ENCODE peak calls at places on chromosomes 3 and 15, in five cellular contexts. One of them, this sample, is unnamed.

GRCh38 chr15:94069834-94070233 is 161.5 kb upstream of the MCTP2 start:
- DNase-seq in iris pigment epithelial cell: no peak
- DNase-seq in kidney glomerular epithelial cell: no peak
- DNase-seq in GM23338: no peak
- DNase-seq in tibial artery: no peak
- DNase-seq in this sample: no peak

GRCh38 chr3:25783661-25784512 is 644 bp upstream of the NGLY1 start:
- DNase-seq in iris pigment epithelial cell: peak; percentile 59
- DNase-seq in kidney glomerular epithelial cell: no peak
- DNase-seq in GM23338: peak; percentile 92
- DNase-seq in tibial artery: peak; percentile 48
- DNase-seq in this sample: peak; percentile 12

GRCh38 chr3:46812237-46812791 is 50.9 kb downstream of the MYL3 start:
- DNase-seq in iris pigment epithelial cell: peak; percentile 35
- DNase-seq in kidney glomerular epithelial cell: no peak
- DNase-seq in GM23338: peak; percentile 88
- DNase-seq in tibial artery: peak; percentile 54
- DNase-seq in this sample: peak; percentile 78

GRCh38 chr3:13162550-13163320 is 89.5 kb upstream of the IQSEC1 start:
- DNase-seq in iris pigment epithelial cell: no peak
- DNase-seq in kidney glomerular epithelial cell: no peak
- DNase-seq in GM23338: peak; percentile 47
- DNase-seq in tibial artery: no peak
- DNase-seq in this sample: no peak

GRCh38 chr3:175146258-175146657 is 287.1 kb downstream of the NAALADL2 start:
- DNase-seq in iris pigment epithelial cell: peak; percentile 45
- DNase-seq in kidney glomerular epithelial cell: no peak
- DNase-seq in GM23338: no peak
- DNase-seq in tibial artery: no peak
- DNase-seq in this sample: no peak

GRCh38 chr3:17300441-17300840 is 415.7 kb downstream of the PLCL2 start:
- DNase-seq in iris pigment epithelial cell: no peak
- DNase-seq in kidney glomerular epithelial cell: no peak
- DNase-seq in GM23338: no peak
- DNase-seq in tibial artery: no peak
- DNase-seq in this sample: no peak

GRCh38 chr3:64484289-64484992 is 203.4 kb downstream of the ADAMTS9 start:
- DNase-seq in iris pigment epithelial cell: peak; percentile 76
- DNase-seq in kidney glomerular epithelial cell: peak; percentile 71
- DNase-seq in GM23338: peak; percentile 90
- DNase-seq in tibial artery: peak; percentile 71
- DNase-seq in this sample: peak; percentile 50

GRCh38 chr3:134320749-134321148 is 53.5 kb downstream of the AMOTL2 start:
- DNase-seq in iris pigment epithelial cell: peak; percentile 50
- DNase-seq in kidney glomerular epithelial cell: peak; percentile 72
- DNase-seq in GM23338: no peak
- DNase-seq in tibial artery: no peak
- DNase-seq in this sample: no peak

GRCh38 chr3:47780727-47781325 is 867 bp downstream of the SMARCC1 start:
- DNase-seq in iris pigment epithelial cell: peak; percentile 29
- DNase-seq in kidney glomerular epithelial cell: peak; percentile 51
- DNase-seq in GM23338: no peak
- DNase-seq in tibial artery: no peak
- DNase-seq in this sample: no peak

GRCh38 chr15:27408428-27408827 is 437.4 kb downstream of the GABRG3 start:
- DNase-seq in iris pigment epithelial cell: no peak
- DNase-seq in kidney glomerular epithelial cell: no peak
- DNase-seq in GM23338: no peak
- DNase-seq in tibial artery: no peak
- DNase-seq in this sample: no peak

GRCh38 chr3:21747376-21747775 is 3.6 kb downstream of the ZNF385D start:
- DNase-seq in iris pigment epithelial cell: no peak
- DNase-seq in kidney glomerular epithelial cell: peak; percentile 64
- DNase-seq in GM23338: no peak
- DNase-seq in tibial artery: no peak
- DNase-seq in this sample: no peak

GRCh38 chr15:35327789-35328188 is 218.2 kb downstream of the DPH6 start:
- DNase-seq in iris pigment epithelial cell: no peak
- DNase-seq in kidney glomerular epithelial cell: no peak
- DNase-seq in GM23338: no peak
- DNase-seq in tibial artery: no peak
- DNase-seq in this sample: no peak

GRCh38 chr3:143478124-143478693 is 358.6 kb downstream of the CHST2 start:
- DNase-seq in iris pigment epithelial cell: no peak
- DNase-seq in kidney glomerular epithelial cell: no peak
- DNase-seq in GM23338: peak; percentile 27
- DNase-seq in tibial artery: no peak
- DNase-seq in this sample: no peak

GRCh38 chr3:183381179-183381578 is 47.2 kb downstream of the MCF2L2 start:
- DNase-seq in iris pigment epithelial cell: peak; percentile 92
- DNase-seq in kidney glomerular epithelial cell: no peak
- DNase-seq in GM23338: no peak
- DNase-seq in tibial artery: no peak
- DNase-seq in this sample: no peak

GRCh38 chr3:151146071-151146730 is 56.8 kb downstream of the GPR171 start:
- DNase-seq in iris pigment epithelial cell: peak; percentile 58
- DNase-seq in kidney glomerular epithelial cell: peak; percentile 67
- DNase-seq in GM23338: peak; percentile 93
- DNase-seq in tibial artery: peak; percentile 63
- DNase-seq in this sample: peak; percentile 78

GRCh38 chr3:51710631-51711351 is 3.9 kb downstream of the GRM2 start:
- DNase-seq in iris pigment epithelial cell: peak; percentile 5
- DNase-seq in kidney glomerular epithelial cell: no peak
- DNase-seq in GM23338: peak; percentile 64
- DNase-seq in tibial artery: no peak
- DNase-seq in this sample: no peak

GRCh38 chr15:78726870-78727551 is 84.3 kb downstream of the ADAMTS7 start:
- DNase-seq in iris pigment epithelial cell: peak; percentile 5
- DNase-seq in kidney glomerular epithelial cell: no peak
- DNase-seq in GM23338: peak; percentile 92
- DNase-seq in tibial artery: no peak
- DNase-seq in this sample: peak; percentile 38

GRCh38 chr3:121152573-121152972 is 244.6 kb downstream of the STXBP5L start:
- DNase-seq in iris pigment epithelial cell: peak; percentile 16
- DNase-seq in kidney glomerular epithelial cell: no peak
- DNase-seq in GM23338: peak; percentile 36
- DNase-seq in tibial artery: no peak
- DNase-seq in this sample: no peak

GRCh38 chr3:32818431-32819085 is 761 bp downstream of the TRIM71 start:
- DNase-seq in iris pigment epithelial cell: no peak
- DNase-seq in kidney glomerular epithelial cell: no peak
- DNase-seq in GM23338: no peak
- DNase-seq in tibial artery: no peak
- DNase-seq in this sample: no peak

GRCh38 chr3:40532252-40532651 is 7.5 kb downstream of the ZNF621 start:
- DNase-seq in iris pigment epithelial cell: no peak
- DNase-seq in kidney glomerular epithelial cell: no peak
- DNase-seq in GM23338: no peak
- DNase-seq in tibial artery: no peak
- DNase-seq in this sample: no peak

GRCh38 chr3:150117076-150117475 is 146.4 kb upstream of the PFN2 start:
- DNase-seq in iris pigment epithelial cell: no peak
- DNase-seq in kidney glomerular epithelial cell: no peak
- DNase-seq in GM23338: no peak
- DNase-seq in tibial artery: no peak
- DNase-seq in this sample: no peak

GRCh38 chr15:70504305-70504951 is 258.9 kb downstream of the UACA start:
- DNase-seq in iris pigment epithelial cell: peak; percentile 61
- DNase-seq in kidney glomerular epithelial cell: no peak
- DNase-seq in GM23338: no peak
- DNase-seq in tibial artery: peak; percentile 67
- DNase-seq in this sample: peak; percentile 74

GRCh38 chr3:155281892-155282291 is 11.6 kb downstream of the STRIT1 start:
- DNase-seq in iris pigment epithelial cell: peak; percentile 58
- DNase-seq in kidney glomerular epithelial cell: no peak
- DNase-seq in GM23338: peak; percentile 71
- DNase-seq in tibial artery: no peak
- DNase-seq in this sample: no peak

GRCh38 chr3:116127464-116127863 is 317.8 kb downstream of the LSAMP start:
- DNase-seq in iris pigment epithelial cell: no peak
- DNase-seq in kidney glomerular epithelial cell: no peak
- DNase-seq in GM23338: no peak
- DNase-seq in tibial artery: no peak
- DNase-seq in this sample: no peak

GRCh38 chr15:57387011-57387410 is 10.7 kb downstream of the CGNL1 start:
- DNase-seq in iris pigment epithelial cell: no peak
- DNase-seq in kidney glomerular epithelial cell: no peak
- DNase-seq in GM23338: no peak
- DNase-seq in tibial artery: no peak
- DNase-seq in this sample: no peak

GRCh38 chr3:42351221-42351620 is 59.2 kb downstream of the LYZL4 start:
- DNase-seq in iris pigment epithelial cell: peak; percentile 42
- DNase-seq in kidney glomerular epithelial cell: no peak
- DNase-seq in GM23338: no peak
- DNase-seq in tibial artery: no peak
- DNase-seq in this sample: no peak

GRCh38 chr3:26437678-26438077 is 184.9 kb upstream of the LRRC3B start:
- DNase-seq in iris pigment epithelial cell: peak; percentile 69
- DNase-seq in kidney glomerular epithelial cell: peak; percentile 82
- DNase-seq in GM23338: no peak
- DNase-seq in tibial artery: no peak
- DNase-seq in this sample: no peak

GRCh38 chr3:171556574-171557145 is 96.5 kb upstream of the TNIK start:
- DNase-seq in iris pigment epithelial cell: peak; percentile 7
- DNase-seq in kidney glomerular epithelial cell: peak; percentile 53
- DNase-seq in GM23338: peak; percentile 45
- DNase-seq in tibial artery: no peak
- DNase-seq in this sample: no peak

GRCh38 chr3:134357261-134357913 is 16.9 kb downstream of the AMOTL2 start:
- DNase-seq in iris pigment epithelial cell: peak; percentile 46
- DNase-seq in kidney glomerular epithelial cell: no peak
- DNase-seq in GM23338: no peak
- DNase-seq in tibial artery: no peak
- DNase-seq in this sample: no peak

This sample was measured in germinal center.